ENCODE peak calls at places on chromosome 1, in ten cellular contexts. J is epithelial cell of esophagus; P is CD4-positive, alpha-beta T cell; Q is BE2C; L is uterus; O is BJ; E is pancreas; H is WTC11; D is endothelial cell; W is RWPE1. F is an unnamed sample.

GRCh38 chr1:245380790-245381535 is 226.2 kb downstream of the KIF26B start:
- DNase-seq in O (no peak), W (no peak), J (no peak), Q (peak; percentile 42), H (no peak), E (no peak), P (no peak), D (no peak), L (no peak), F (no peak)

GRCh38 chr1:7534061-7534825 is 236.9 kb upstream of the VAMP3 start:
- DNase-seq in E (no peak), O (peak; percentile 8), D (no peak), Q (peak; percentile 41), H (no peak), J (no peak), L (no peak), P (no peak), W (no peak), F (no peak)

GRCh38 chr1:159821171-159821867 is 5.4 kb upstream of the SLAMF8 start:
- DNase-seq in J (peak; percentile 66), H (peak; percentile 25), W (no peak), E (no peak), P (no peak), O (no peak), Q (no peak), D (peak; percentile 72), L (no peak), F (no peak)

GRCh38 chr1:216554934-216555333 is 131.7 kb upstream of the USH2A start:
- DNase-seq in O (no peak), Q (no peak), J (no peak), H (no peak), W (no peak), D (no peak), L (no peak), E (no peak), P (no peak), F (no peak)

GRCh38 chr1:92949937-92950817 is 11.1 kb downstream of the DIPK1A start:
- DNase-seq in P (no peak), E (no peak), L (no peak), O (no peak), D (no peak), W (peak; percentile 59), J (peak; percentile 86), Q (no peak), H (no peak), F (no peak)

GRCh38 chr1:22794691-22795090 is 84.1 kb downstream of the EPHB2 start:
- DNase-seq in Q (no peak), D (no peak), L (no peak), J (no peak), O (no peak), P (no peak), E (no peak), W (no peak), H (no peak), F (no peak)

GRCh38 chr1:25501235-25502058 is 42.0 kb upstream of the LDLRAP1 start:
- DNase-seq in E (no peak), P (peak; percentile 15), O (peak; percentile 31), W (no peak), D (peak; percentile 50), L (no peak), H (peak; percentile 90), Q (no peak), J (peak; percentile 74), F (no peak)

GRCh38 chr1:200988693-200989092 is 34.8 kb downstream of the KIF21B start:
- DNase-seq in D (no peak), E (no peak), L (no peak), P (no peak), J (no peak), Q (no peak), W (no peak), H (no peak), O (no peak), F (no peak)

GRCh38 chr1:50968884-50969610 is 998 bp upstream of the CDKN2C start:
- DNase-seq in P (peak; percentile 18), D (peak; percentile 30), J (peak; percentile 39), E (peak; percentile 54), H (peak; percentile 44), Q (peak; percentile 35), L (peak; percentile 38), W (peak; percentile 46), O (no peak), F (peak; percentile 60)

GRCh38 chr1:76881726-76882125 is 14.4 kb downstream of the ST6GALNAC5 start:
- DNase-seq in Q (no peak), O (no peak), L (no peak), D (no peak), H (no peak), J (no peak), P (no peak), W (no peak), E (no peak), F (no peak)

GRCh38 chr1:181090653-181091126 is 2.2 kb downstream of the IER5 start:
- DNase-seq in E (no peak), Q (no peak), P (peak; percentile 22), O (no peak), W (no peak), D (no peak), H (no peak), L (no peak), J (peak; percentile 79), F (no peak)

GRCh38 chr1:196723325-196724185 is 51.1 kb upstream of the CFHR3 start:
- DNase-seq in W (peak; percentile 25), D (peak; percentile 59), E (peak; percentile 5), O (no peak), J (peak; percentile 88), L (no peak), P (peak; percentile 22), H (peak; percentile 92), Q (peak; percentile 82), F (peak; percentile 31)

GRCh38 chr1:9058465-9058864 is 11.0 kb downstream of the SLC2A5 start:
- DNase-seq in E (no peak), Q (no peak), O (no peak), J (no peak), L (no peak), W (no peak), H (no peak), P (no peak), D (no peak), F (no peak)

GRCh38 chr1:227999056-227999930 is 7.5 kb upstream of the WNT3A start:
- DNase-seq in O (peak; percentile 3), P (peak; percentile 67), H (peak; percentile 88), Q (peak; percentile 77), D (peak; percentile 82), E (peak; percentile 53), J (peak; percentile 82), L (peak; percentile 18), W (peak; percentile 89), F (peak; percentile 82)

GRCh38 chr1:218546314-218546713 is 201.2 kb downstream of the TGFB2 start:
- DNase-seq in H (no peak), Q (no peak), W (no peak), L (no peak), P (no peak), E (no peak), J (peak; percentile 17), O (no peak), D (no peak), F (no peak)

DNA sequence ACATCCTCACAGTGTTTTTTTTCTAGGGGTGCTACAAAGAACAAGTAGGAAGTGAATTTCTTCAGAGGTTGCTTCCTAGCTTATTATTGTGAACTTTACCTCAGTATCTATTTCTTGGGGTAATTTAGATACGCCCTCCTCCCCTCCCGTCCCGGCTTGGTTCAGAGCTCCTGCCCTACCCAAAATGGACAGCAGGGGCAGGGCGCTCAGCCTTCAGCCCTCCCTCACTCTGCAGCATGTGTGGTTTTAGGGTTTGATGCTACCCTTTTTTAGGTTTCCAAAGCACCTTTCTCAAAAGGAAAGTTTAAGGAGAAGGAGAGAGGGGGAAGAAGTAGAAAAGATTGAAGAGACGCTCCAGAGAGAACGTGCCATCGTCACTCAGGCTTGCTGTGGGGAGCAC is 16.9 kb upstream of the POGK start:
- DNase-seq in W (no peak), E (no peak), L (no peak), H (peak; percentile 51), J (no peak), Q (no peak), P (no peak), D (no peak), O (no peak), F (no peak)
- TF ChIP-seq CTCF in W (peak; percentile 10), E (no peak), L (no peak), H (peak; percentile 62), J (peak; percentile 29), Q (peak; percentile 62), P (no peak), D (peak; percentile 34), O (peak; percentile 42), F (no peak)

DNA sequence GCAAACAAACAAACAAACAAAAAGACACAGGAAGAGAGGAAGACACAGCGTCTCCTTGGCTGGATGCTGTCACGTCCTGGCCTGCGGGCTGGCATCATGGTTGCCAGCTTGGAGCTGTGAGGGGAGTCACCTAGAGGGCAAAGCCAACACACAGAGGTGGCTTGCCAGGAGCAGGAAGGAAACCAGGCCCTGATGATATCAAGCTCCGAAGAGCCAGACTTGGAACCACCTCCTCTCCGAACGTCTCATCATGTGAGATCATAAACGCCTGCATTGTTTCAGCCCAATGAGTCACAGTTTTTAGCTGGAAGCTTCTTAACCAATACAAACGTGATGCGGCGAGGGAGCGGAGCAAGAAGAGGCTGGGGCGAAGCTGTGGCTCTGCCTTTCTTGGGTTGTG is 8.7 kb downstream of the PLA2G2D start:
- DNase-seq in Q (no peak), D (no peak), H (no peak), W (peak; percentile 63), E (no peak), L (peak; percentile 32), J (peak; percentile 78), P (no peak), O (no peak), F (no peak)
- TF ChIP-seq CTCF in Q (no peak), D (no peak), H (no peak), W (no peak), E (no peak), L (no peak), J (no peak), P (no peak), O (no peak), F (no peak)

DNA sequence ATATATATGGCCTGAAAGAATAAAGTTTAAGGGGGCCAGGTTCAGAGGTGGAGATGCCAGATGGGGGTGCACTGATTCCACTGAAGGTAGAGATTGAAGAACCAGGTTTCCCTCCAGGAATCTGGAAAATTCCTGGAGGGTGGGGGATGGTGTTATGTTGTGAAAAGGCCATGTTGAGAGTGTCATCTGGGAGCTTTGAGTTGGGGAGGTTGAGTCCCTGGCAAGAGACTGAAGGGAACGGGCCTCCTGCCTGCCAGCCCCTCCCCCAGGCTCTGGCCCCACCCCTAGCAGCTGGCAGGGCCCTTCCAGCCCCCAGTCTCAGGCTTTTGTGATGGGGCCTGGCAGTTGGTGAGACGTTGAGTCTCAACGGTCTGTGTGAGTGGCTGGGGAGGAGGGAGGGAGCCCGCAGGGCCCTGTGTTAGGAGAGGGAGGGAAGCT is 4.1 kb downstream of the PTPRU start:
- DNase-seq in E (no peak), O (no peak), L (no peak), J (no peak), P (no peak), H (no peak), D (peak; percentile 36), W (no peak), Q (peak; percentile 15), F (no peak)
- TF ChIP-seq CTCF in E (no peak), O (peak; percentile 23), L (no peak), J (no peak), P (no peak), H (no peak), D (peak; percentile 33), W (no peak), Q (peak; percentile 19), F (no peak)

DNA sequence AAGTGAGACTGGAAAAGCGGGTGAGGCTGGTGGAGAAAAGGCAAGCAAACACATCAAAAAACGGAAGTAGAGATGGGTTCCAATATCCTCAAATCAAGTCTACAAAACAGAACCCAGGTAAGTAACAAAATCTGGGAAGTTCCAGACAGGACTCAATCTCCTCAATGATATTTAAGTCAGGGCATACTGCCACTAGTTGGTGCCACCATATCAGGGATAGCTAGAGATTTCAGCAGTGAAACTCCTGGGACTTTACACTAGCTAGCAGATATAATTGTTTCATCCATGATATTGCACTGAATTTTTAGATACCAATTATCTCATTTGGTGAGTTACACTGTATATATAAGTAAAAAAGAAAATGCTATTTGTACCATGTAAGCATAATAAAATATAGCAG is 52.0 kb downstream of the EYA3 start:
- DNase-seq in E (no peak), L (no peak), W (no peak), Q (no peak), O (no peak), D (no peak), H (no peak), J (peak; percentile 13), P (no peak), F (no peak)
- TF ChIP-seq CTCF in E (no peak), L (no peak), W (peak; percentile 10), Q (no peak), O (no peak), D (no peak), H (no peak), J (peak; percentile 28), P (no peak), F (no peak)